ENCODE peak calls at places on chromosomes 5 and 9, in four cellular contexts. V is ACHN; O is central memory CD4-positive, alpha-beta T cell; M is nephron progenitor cell. Q is an unnamed sample.
A peak's percentile ranks its signal among the peaks of the same experiment; 100 is the strongest.

GRCh38 chr5:58075907-58076306 is 384.0 kb downstream of the PLK2 start:
- DNase-seq in V (no peak), O (no peak), M (no peak), Q (no peak)

GRCh38 chr5:150016537-150016936 is 16.0 kb downstream of the HMGXB3 start:
- DNase-seq in V (no peak), O (no peak), M (no peak), Q (no peak)

GRCh38 chr5:179060116-179061008 is at the start of gene ZNF354C:
- DNase-seq in V (no peak), O (peak; percentile 80), M (peak; percentile 68), Q (peak; percentile 93)

GRCh38 chr9:115913666-115914065 is 239.9 kb upstream of the PAPPA start:
- DNase-seq in V (no peak), O (no peak), M (no peak), Q (no peak)

GRCh38 chr9:33815781-33816180 is 1.2 kb upstream of the UBE2R2 start:
- DNase-seq in V (no peak), O (no peak), M (no peak), Q (no peak)

GRCh38 chr9:127366594-127366993 is 30.4 kb upstream of the SLC2A8 start:
- DNase-seq in V (no peak), O (no peak), M (no peak), Q (no peak)

GRCh38 chr5:154756203-154756870 is 1.2 kb downstream of the LARP1 start:
- DNase-seq in V (peak; percentile 30), O (peak; percentile 31), M (peak; percentile 51), Q (peak; percentile 35)

GRCh38 chr5:154473581-154474266 is 4.3 kb downstream of the HAND1 start:
- DNase-seq in V (no peak), O (no peak), M (no peak), Q (no peak)